ENCODE peak calls at places on chromosomes 16 and 17, in eight cellular contexts. H, K, Y, O, C, M, S and V are unnamed samples.

GRCh38 chr17:50423553-50424159 is 2.4 kb upstream of the ACSF2 start:
- DNase-seq in H (no peak), K (peak), Y (no peak), O (peak), C (no peak), M (no peak), S (peak), V (peak)

GRCh38 chr17:38908676-38909181 is 16.7 kb upstream of the LASP1NB start:
- DNase-seq in H (peak), K (no peak), Y (no peak), O (no peak), C (peak), M (no peak), S (no peak), V (peak)

GRCh38 chr16:26263406-26263805 is 571.6 kb downstream of the HS3ST4 start:
- DNase-seq in H (no peak), K (no peak), Y (no peak), O (no peak), C (no peak), M (no peak), S (no peak), V (no peak)

GRCh38 chr16:50741225-50741807 is 570 bp upstream of the CYLD start:
- DNase-seq in H (no peak), K (no peak), Y (no peak), O (peak), C (no peak), M (peak), S (no peak), V (peak)

GRCh38 chr16:8998114-8998513 is 34.4 kb upstream of the USP7 start:
- DNase-seq in H (no peak), K (no peak), Y (no peak), O (no peak), C (no peak), M (peak), S (peak), V (no peak)

GRCh38 chr17:57356722-57357391 is 100.5 kb downstream of the MSI2 start:
- DNase-seq in H (no peak), K (no peak), Y (peak), O (no peak), C (no peak), M (no peak), S (no peak), V (no peak)

GRCh38 chr16:12901204-12901596 is 198 bp upstream of the SHISA9 start:
- DNase-seq in H (no peak), K (no peak), Y (no peak), O (no peak), C (no peak), M (peak), S (no peak), V (no peak)

GRCh38 chr17:57391857-57392256 is 135.5 kb downstream of the MSI2 start:
- DNase-seq in H (no peak), K (no peak), Y (no peak), O (no peak), C (no peak), M (no peak), S (no peak), V (peak)

GRCh38 chr16:9042943-9043680 is 48.3 kb upstream of the HAPSTR1 start:
- DNase-seq in H (no peak), K (no peak), Y (no peak), O (no peak), C (no peak), M (no peak), S (peak), V (no peak)

GRCh38 chr17:66711936-66712335 is 123.0 kb upstream of the CACNG5 start:
- DNase-seq in H (no peak), K (no peak), Y (peak), O (peak), C (no peak), M (no peak), S (no peak), V (no peak)

GRCh38 chr17:7095642-7096041 is 15.6 kb upstream of the CLEC10A start:
- DNase-seq in H (no peak), K (no peak), Y (no peak), O (no peak), C (no peak), M (no peak), S (no peak), V (no peak)

GRCh38 chr16:27198451-27199234 is 4.7 kb upstream of the KDM8 start:
- DNase-seq in H (no peak), K (no peak), Y (no peak), O (no peak), C (no peak), M (no peak), S (no peak), V (no peak)

GRCh38 chr16:9465150-9465549 is 373.7 kb downstream of the HAPSTR1 start:
- DNase-seq in H (no peak), K (no peak), Y (no peak), O (no peak), C (no peak), M (no peak), S (no peak), V (no peak)

GRCh38 chr16:49452108-49452507 is 78.5 kb downstream of the C16orf78 start:
- DNase-seq in H (no peak), K (no peak), Y (no peak), O (no peak), C (peak), M (no peak), S (no peak), V (no peak)

GRCh38 chr16:55283776-55284717 is 40.0 kb upstream of the IRX6 start:
- DNase-seq in H (no peak), K (no peak), Y (no peak), O (no peak), C (no peak), M (no peak), S (no peak), V (no peak)

GRCh38 chr17:81821147-81821546 is 11.9 kb downstream of the MCRIP1 start:
- DNase-seq in H (no peak), K (no peak), Y (no peak), O (no peak), C (no peak), M (no peak), S (no peak), V (no peak)

GRCh38 chr16:30941600-30942420 is 7.1 kb upstream of the ORAI3 start:
- DNase-seq in H (peak), K (peak), Y (peak), O (peak), C (peak), M (peak), S (peak), V (peak)

GRCh38 chr17:36500745-36501225 is 14.3 kb downstream of the ZNHIT3 start:
- DNase-seq in H (no peak), K (no peak), Y (no peak), O (no peak), C (no peak), M (no peak), S (no peak), V (no peak)

GRCh38 chr17:45364531-45365390 is 47.9 kb upstream of the MAP3K14 start:
- DNase-seq in H (no peak), K (no peak), Y (no peak), O (no peak), C (peak), M (no peak), S (peak), V (no peak)

GRCh38 chr17:78279360-78279990 is 48.0 kb downstream of the TMEM235 start:
- DNase-seq in H (no peak), K (no peak), Y (no peak), O (no peak), C (no peak), M (no peak), S (no peak), V (no peak)

GRCh38 chr17:29621751-29622194 is 939 bp downstream of the CORO6 start:
- DNase-seq in H (no peak), K (no peak), Y (no peak), O (no peak), C (no peak), M (no peak), S (no peak), V (no peak)

GRCh38 chr17:45051060-45051719 is at the start of gene DCAKD:
- DNase-seq in H (peak), K (peak), Y (peak), O (peak), C (peak), M (peak), S (peak), V (peak)

GRCh38 chr17:1055751-1056645 is 59.1 kb downstream of the TIMM22 start:
- DNase-seq in H (peak), K (no peak), Y (peak), O (no peak), C (peak), M (peak), S (peak), V (peak)

GRCh38 chr16:68116256-68116853 is 31.2 kb downstream of the NFATC3 start:
- DNase-seq in H (no peak), K (no peak), Y (no peak), O (no peak), C (no peak), M (no peak), S (peak), V (no peak)

GRCh38 chr16:61871837-61872777 is 164.1 kb downstream of the CDH8 start:
- DNase-seq in H (no peak), K (no peak), Y (no peak), O (no peak), C (no peak), M (no peak), S (no peak), V (no peak)

GRCh38 chr17:78875738-78876597 is 27.0 kb downstream of the CEP295NL start:
- DNase-seq in H (no peak), K (no peak), Y (no peak), O (peak), C (no peak), M (no peak), S (peak), V (no peak)

GRCh38 chr16:3097266-3097665 is 1.8 kb downstream of the ZSCAN10 start:
- DNase-seq in H (no peak), K (no peak), Y (no peak), O (no peak), C (peak), M (no peak), S (no peak), V (no peak)

GRCh38 chr16:75114179-75114945 is 2.2 kb downstream of the LDHD start:
- DNase-seq in H (peak), K (no peak), Y (no peak), O (no peak), C (peak), M (no peak), S (no peak), V (no peak)

GRCh38 chr16:59192551-59193199 is 458.6 kb upstream of the GOT2 start:
- DNase-seq in H (no peak), K (no peak), Y (no peak), O (no peak), C (no peak), M (peak), S (peak), V (no peak)

GRCh38 chr17:57582881-57583756 is 162.0 kb downstream of the CCDC182 start:
- DNase-seq in H (no peak), K (no peak), Y (no peak), O (no peak), C (no peak), M (no peak), S (no peak), V (no peak)

GRCh38 chr16:4924593-4925378 is 12.2 kb downstream of the PPL start:
- DNase-seq in H (peak), K (no peak), Y (peak), O (peak), C (no peak), M (no peak), S (no peak), V (no peak)

GRCh38 chr16:24844101-24845030 is 1.4 kb upstream of the SLC5A11 start:
- DNase-seq in H (no peak), K (peak), Y (peak), O (no peak), C (no peak), M (peak), S (peak), V (no peak)

GRCh38 chr17:64572682-64573154 is 65.9 kb downstream of the CEP95 start:
- DNase-seq in H (no peak), K (no peak), Y (no peak), O (no peak), C (no peak), M (no peak), S (peak), V (no peak)

DNA sequence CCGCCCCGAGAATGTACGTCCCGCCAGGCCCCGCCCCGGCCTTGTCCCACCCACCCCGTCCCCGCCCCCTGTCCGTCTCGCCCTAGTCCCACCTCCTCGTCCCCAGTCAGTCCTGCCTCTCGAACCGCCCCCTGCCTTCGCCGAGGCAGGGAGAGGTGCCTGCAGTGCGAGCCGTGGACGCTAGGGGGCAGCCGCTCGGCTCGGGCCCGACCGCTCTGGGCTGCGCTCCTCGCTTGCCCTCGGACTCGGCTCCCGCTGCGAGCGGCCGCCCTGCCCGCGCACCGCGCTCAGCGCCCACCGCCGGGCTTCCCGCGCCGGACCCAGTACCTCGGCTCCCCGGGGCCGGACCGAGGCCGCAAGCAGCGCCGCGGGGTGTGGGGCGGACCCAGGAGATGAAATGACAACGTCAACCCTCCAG is at the start of gene VPS4A:
- DNase-seq in H (peak), K (peak), Y (peak), O (peak), C (peak), M (peak), S (peak), V (peak)
- TF ChIP-seq POLR2A in H (peak), K (peak), Y (no peak), O (no peak), C (no peak), M (peak), S (peak), V (peak)

GRCh38 chr16:84607694-84608093 is 10.2 kb downstream of the COTL1 start:
- DNase-seq in H (no peak), K (no peak), Y (no peak), O (peak), C (no peak), M (no peak), S (no peak), V (no peak)
- H3K4me3 ChIP-seq in H (no peak), K (no peak), Y (no peak), O (no peak), C (no peak), M (no peak), S (no peak), V (no peak)

DNA sequence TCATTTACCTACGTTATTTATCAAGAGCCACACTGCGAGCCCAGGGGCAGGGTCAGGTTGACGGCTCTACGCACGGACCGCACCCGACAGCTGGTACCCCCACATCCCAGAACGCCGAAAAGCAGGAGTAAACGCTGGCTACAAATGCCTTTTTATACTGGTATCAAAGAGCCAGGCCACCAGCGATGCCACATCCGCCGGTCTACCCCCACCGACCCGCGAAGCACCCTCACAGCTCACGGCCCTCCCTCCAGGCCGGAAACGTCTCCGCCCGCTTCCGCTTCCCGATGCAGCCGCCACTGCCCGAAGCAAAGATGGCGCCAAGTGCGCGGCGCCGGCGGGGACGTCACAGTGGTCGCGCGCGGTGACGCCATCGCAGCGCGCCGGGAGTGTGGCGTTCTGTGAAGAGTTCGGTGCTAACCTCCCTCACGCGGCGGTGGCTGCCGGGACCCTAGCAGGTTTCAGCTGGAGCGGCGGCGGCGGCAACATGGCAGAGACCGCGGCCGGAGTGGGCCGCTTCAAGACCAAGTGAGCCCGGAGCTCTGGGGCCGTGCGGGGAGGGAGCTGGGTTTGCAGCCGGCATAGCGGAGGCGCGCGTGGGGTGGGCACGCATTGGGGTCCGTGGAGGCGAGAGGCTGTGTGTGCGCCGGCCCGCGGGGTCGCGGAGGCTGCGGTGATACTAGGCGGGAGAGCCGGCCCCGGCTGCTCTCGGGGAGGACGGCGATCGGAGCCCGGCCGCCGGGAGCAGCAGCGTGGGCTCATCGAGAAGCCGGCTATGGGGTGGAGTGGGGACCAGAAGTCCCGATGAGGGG is at the start of gene TBL3:
- DNase-seq in H (peak), K (peak), Y (peak), O (peak), C (peak), M (peak), S (peak), V (peak)
- TF ChIP-seq POLR2A in H (peak), K (peak), Y (no peak), O (no peak), C (peak), M (peak), S (peak), V (peak)

GRCh38 chr17:62705116-62705515 is 77.6 kb downstream of the MRC2 start:
- DNase-seq in H (peak), K (no peak), Y (peak), O (no peak), C (peak), M (no peak), S (no peak), V (no peak)
- H3K4me3 ChIP-seq in H (no peak), K (no peak), Y (no peak), O (no peak), C (no peak), M (no peak), S (peak), V (no peak)

GRCh38 chr16:84592718-84593117 is 25.2 kb downstream of the COTL1 start:
- DNase-seq in H (peak), K (no peak), Y (no peak), O (no peak), C (no peak), M (no peak), S (no peak), V (no peak)
- TF ChIP-seq POLR2A in H (no peak), K (no peak), Y (no peak), O (no peak), C (no peak), M (no peak), S (no peak), V (no peak)

GRCh38 chr17:8696951-8697745 is 47.5 kb downstream of the CCDC42 start:
- DNase-seq in H (no peak), K (no peak), Y (no peak), O (no peak), C (no peak), M (peak), S (peak), V (peak)

GRCh38 chr17:8695916-8696415 is 48.7 kb downstream of the CCDC42 start:
- DNase-seq in H (no peak), K (no peak), Y (no peak), O (no peak), C (no peak), M (no peak), S (no peak), V (no peak)

GRCh38 chr17:8693328-8693727 is 51.3 kb downstream of the CCDC42 start:
- DNase-seq in H (no peak), K (no peak), Y (no peak), O (no peak), C (no peak), M (no peak), S (no peak), V (no peak)

GRCh38 chr17:8696456-8696855 is 48.2 kb downstream of the CCDC42 start:
- DNase-seq in H (no peak), K (no peak), Y (no peak), O (no peak), C (no peak), M (no peak), S (peak), V (no peak)

DNA sequence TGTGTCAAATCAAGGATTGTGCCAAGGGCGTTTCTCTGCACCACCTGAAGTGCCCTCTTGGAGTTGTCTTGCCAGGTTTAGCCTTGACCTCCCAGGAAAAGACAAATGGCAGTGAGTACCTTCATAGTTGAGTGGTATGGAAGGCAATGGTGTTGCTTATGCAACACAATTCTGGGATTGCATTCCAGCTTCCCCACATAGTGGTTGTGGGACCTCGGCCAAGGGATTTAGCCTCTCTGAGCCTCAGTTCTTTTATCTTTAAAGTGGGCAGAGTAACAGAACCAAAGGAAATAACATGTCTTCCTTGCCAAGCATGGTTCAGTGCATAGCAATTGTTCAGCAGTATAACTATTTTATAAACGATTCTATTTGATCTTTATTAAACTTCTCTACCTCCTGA is 49.4 kb downstream of the CCDC42 start:
- DNase-seq in H (no peak), K (no peak), Y (no peak), O (peak), C (no peak), M (no peak), S (no peak), V (no peak)
- H3K4me3 ChIP-seq in H (no peak), K (no peak), Y (no peak), O (no peak), C (no peak), M (no peak), S (no peak), V (no peak)